ENCODE peak calls at places on chromosomes 4 and X, in eight cellular contexts. J is pancreas, K is K562, I is thoracic aorta, Z is A549, B is Peyer's patch, N is PC-9, O is OCI-LY7. T is an unnamed sample. For H3K9me3 and H3K4me1, the result is how much of the 10 kb centered on the place peaks cover.

GRCh38 chr4:153528705-153529493 is 62.7 kb downstream of the TMEM131L start:
- DNase-seq in N (no peak), I (no peak), Z (no peak), K (peak), J (no peak), B (no peak), O (no peak), T (no peak)

GRCh38 chrX:45295587-45295986 is 94.9 kb upstream of the DIPK2B start:
- DNase-seq in I (no peak), O (no peak), J (no peak), N (peak), B (no peak), K (no peak), Z (no peak), T (no peak)

GRCh38 chr4:2796261-2797187 is 3.6 kb downstream of the SH3BP2 start:
- DNase-seq in K (no peak), O (no peak), B (peak), I (no peak), N (peak), Z (no peak), J (peak), T (no peak)

GRCh38 chr4:100907465-100908454 is 389.9 kb upstream of the EMCN start:
- DNase-seq in B (no peak), Z (no peak), J (no peak), K (no peak), I (no peak), N (peak), O (no peak), T (no peak)

GRCh38 chr4:176565044-176565443 is 227.7 kb downstream of the VEGFC start:
- DNase-seq in B (no peak), Z (no peak), K (no peak), J (no peak), I (no peak), O (no peak), N (no peak), T (no peak)

GRCh38 chr4:59381591-59381990 is 1818.5 kb upstream of the ADGRL3 start:
- DNase-seq in J (no peak), N (no peak), B (no peak), K (no peak), Z (no peak), I (no peak), O (no peak), T (no peak)

GRCh38 chr4:10203851-10204250 is 87.3 kb upstream of the WDR1 start:
- DNase-seq in Z (no peak), B (no peak), I (no peak), N (no peak), O (no peak), J (no peak), K (peak), T (peak)

GRCh38 chr4:15158410-15159091 is 156.3 kb downstream of the CPEB2 start:
- DNase-seq in K (no peak), J (no peak), N (no peak), I (no peak), Z (no peak), O (no peak), B (no peak), T (no peak)

GRCh38 chr4:143338313-143338712 is 1.6 kb downstream of the GAB1 start:
- DNase-seq in N (no peak), O (no peak), I (no peak), Z (no peak), J (no peak), K (no peak), B (no peak), T (no peak)

GRCh38 chr4:163681208-163681821 is 186.8 kb downstream of the TMA16 start:
- DNase-seq in J (no peak), Z (no peak), I (no peak), N (no peak), O (peak), B (no peak), K (peak), T (no peak)

GRCh38 chrX:80747832-80748231 is 61.8 kb downstream of the BRWD3 start:
- DNase-seq in Z (no peak), I (no peak), O (no peak), N (no peak), J (no peak), K (no peak), B (no peak), T (no peak)

GRCh38 chrX:154541896-154542722 is 4.5 kb downstream of the G6PD start:
- DNase-seq in J (no peak), Z (peak), O (no peak), K (peak), I (peak), N (peak), B (no peak), T (peak)

GRCh38 chrX:52933976-52934703 is 24.2 kb downstream of the FAM156A start:
- DNase-seq in B (no peak), K (no peak), N (no peak), I (no peak), Z (no peak), J (no peak), O (peak), T (no peak)

GRCh38 chrX:48961585-48962091 is 4.2 kb upstream of the OTUD5 start:
- DNase-seq in N (no peak), I (no peak), O (peak), Z (no peak), J (no peak), B (no peak), K (peak), T (no peak)

GRCh38 chr4:106806158-106806797 is 229.8 kb downstream of the DKK2 start:
- DNase-seq in N (no peak), O (no peak), K (no peak), Z (no peak), B (no peak), J (no peak), I (no peak), T (no peak)

GRCh38 chr4:48081196-48081595 is 52.9 kb downstream of the TXK start:
- DNase-seq in N (peak), O (no peak), K (no peak), Z (no peak), J (no peak), I (no peak), B (no peak), T (no peak)

GRCh38 chr4:120286813-120287212 is 220.2 kb upstream of the MAD2L1 start:
- DNase-seq in O (no peak), B (no peak), I (no peak), K (no peak), Z (peak), J (no peak), N (no peak), T (no peak)

GRCh38 chr4:122776916-122777315 is 44.4 kb downstream of the BBS12 start:
- DNase-seq in N (no peak), J (no peak), Z (no peak), I (no peak), K (no peak), B (no peak), O (no peak), T (no peak)

GRCh38 chr4:7864685-7865084 is 75.0 kb downstream of the AFAP1 start:
- DNase-seq in B (no peak), O (no peak), Z (no peak), I (no peak), J (no peak), N (no peak), K (no peak), T (no peak)

GRCh38 chr4:10456270-10457254 is 664 bp downstream of the ZNF518B start:
- DNase-seq in K (peak), N (no peak), B (peak), J (peak), Z (peak), O (peak), I (no peak), T (peak)

GRCh38 chrX:31443654-31444053 is 371.8 kb upstream of the FTHL17 start:
- DNase-seq in I (no peak), K (no peak), B (no peak), O (no peak), N (no peak), Z (no peak), J (no peak), T (no peak)

GRCh38 chrX:110428144-110428543 is 69.5 kb downstream of the RTL9 start:
- DNase-seq in B (no peak), K (no peak), J (no peak), O (no peak), Z (no peak), I (no peak), N (peak), T (no peak)

GRCh38 chrX:130401415-130402210 is at the start of gene RBMX2:
- DNase-seq in O (peak), J (peak), B (peak), Z (peak), K (peak), N (peak), I (no peak), T (peak)

GRCh38 chr4:77917601-77918000 is 55.0 kb downstream of the MRPL1 start:
- DNase-seq in I (no peak), K (no peak), N (no peak), J (no peak), Z (no peak), O (peak), B (no peak), T (no peak)

GRCh38 chr4:181952478-181952877 is 290.7 kb upstream of the TENM3 start:
- DNase-seq in O (no peak), K (no peak), I (no peak), N (no peak), B (no peak), J (no peak), Z (peak), T (no peak)

GRCh38 chrX:46628406-46629371 is 55.1 kb downstream of the CHST7 start:
- DNase-seq in O (peak), Z (no peak), B (no peak), I (peak), K (no peak), J (no peak), N (no peak), T (peak)

DNA sequence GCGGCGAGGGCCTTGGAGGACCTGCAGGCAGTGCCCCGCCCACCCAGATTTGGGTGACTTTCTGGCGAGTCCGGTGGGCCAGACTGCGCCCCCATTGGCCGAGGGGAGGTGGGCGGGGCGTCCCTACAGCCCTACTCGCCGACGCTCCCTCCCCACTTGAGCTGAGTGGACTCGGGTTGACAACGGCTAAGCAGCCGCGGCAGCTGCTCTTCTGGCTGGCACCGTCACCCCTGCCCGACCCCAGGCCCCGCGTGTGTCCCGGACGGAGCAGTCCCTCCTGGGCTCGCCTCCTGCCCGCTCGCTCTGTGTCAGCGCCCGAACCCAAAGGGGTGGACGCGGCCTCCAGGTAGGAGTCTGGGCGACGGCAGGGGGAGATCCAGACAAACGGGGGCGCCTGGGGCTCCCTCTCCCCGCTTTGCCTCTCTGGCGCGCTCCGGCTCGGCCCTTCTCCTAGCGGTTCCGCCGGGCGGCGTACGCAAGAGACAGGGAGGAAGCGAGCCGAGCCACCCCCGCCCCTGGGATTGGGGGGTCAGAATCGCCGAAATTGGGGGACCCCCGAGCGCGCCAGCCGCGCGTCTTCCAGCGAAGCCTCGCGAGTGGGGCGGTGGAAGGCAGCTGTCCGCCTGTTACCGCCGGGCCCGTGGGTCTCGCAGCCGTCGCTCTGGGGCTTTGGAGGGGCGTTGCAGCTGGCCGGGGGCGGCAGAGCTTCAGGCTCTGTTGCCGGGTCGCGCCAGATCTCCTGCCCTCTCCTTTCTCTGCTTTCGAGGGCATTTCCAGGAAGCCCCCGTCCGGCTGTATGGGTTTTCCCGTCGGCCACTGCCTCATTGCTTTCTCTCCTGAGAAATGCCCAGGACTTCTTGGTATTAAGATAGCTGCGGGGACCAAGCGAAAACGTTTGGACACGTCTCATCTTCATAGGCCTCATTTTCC is 46.3 kb downstream of the STARD8 start:
- DNase-seq in I (peak), O (no peak), N (no peak), B (peak), Z (no peak), J (peak), K (peak), T (peak)
- H3K4me3 ChIP-seq in I (peak), O (no peak), N (peak), B (peak), Z (no peak), J (peak), K (peak), T (peak)

DNA sequence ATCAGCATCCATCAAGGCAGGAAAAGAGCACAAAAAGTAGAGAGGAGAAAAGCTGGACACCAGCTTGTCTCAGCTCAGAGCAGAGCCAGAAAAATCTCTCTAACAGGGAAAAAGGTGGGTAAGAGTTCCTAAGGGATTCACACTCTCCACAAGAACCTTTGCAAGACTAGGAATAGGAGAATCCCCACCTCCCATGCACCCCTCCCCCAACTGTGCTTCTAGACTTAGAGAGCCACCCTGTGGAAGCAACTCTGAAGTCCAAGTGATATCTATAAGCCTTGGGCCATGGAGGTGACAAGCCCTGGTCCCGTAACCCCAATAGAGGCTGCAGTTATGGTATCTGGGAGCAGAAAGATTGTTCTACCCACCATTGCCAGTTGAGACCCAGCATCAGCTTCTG is 267.6 kb upstream of the MTMR8 start:
- DNase-seq in O (no peak), Z (no peak), J (no peak), B (no peak), K (no peak), I (no peak), N (no peak), T (no peak)
- H3K9me3 ChIP-seq in O (under half), Z (under half), J (under half), B (under half), K (under half), I (under half), N (under half), T (under half)

GRCh38 chr4:139208404-139208945 is 31.5 kb upstream of the ELF2 start:
- DNase-seq in Z (no peak), I (no peak), B (no peak), J (no peak), O (peak), N (no peak), K (no peak), T (no peak)
- H3K4me1 ChIP-seq in Z (under half), I (under half), B (under half), J (under half), O (under half), N (under half), K (under half), T (under half)

DNA sequence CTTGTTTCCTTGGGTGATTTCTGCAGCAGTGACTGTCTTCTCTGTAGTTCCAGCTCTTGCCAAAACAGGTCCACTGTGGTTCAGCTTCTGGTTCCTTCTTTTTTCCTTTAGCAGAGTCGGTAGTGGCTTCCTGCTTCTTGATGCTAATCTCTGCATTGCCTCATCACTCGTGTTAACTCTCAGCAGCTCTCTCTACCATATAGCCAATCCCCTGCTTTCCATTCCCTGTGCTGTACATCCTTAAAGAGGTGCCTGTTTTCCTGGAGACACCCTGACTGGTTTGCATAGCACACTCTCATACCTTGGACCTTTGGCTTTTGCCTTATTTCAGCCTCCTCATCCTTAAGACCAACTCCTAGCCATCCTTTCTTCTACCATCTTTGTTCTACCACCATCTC is 191.2 kb upstream of the LNX1 start:
- DNase-seq in B (no peak), Z (no peak), I (no peak), N (no peak), K (no peak), J (no peak), O (no peak), T (no peak)
- H3K4me3 ChIP-seq in B (no peak), Z (no peak), I (no peak), N (no peak), K (no peak), J (no peak), O (no peak), T (no peak)

GRCh38 chr4:55534306-55534705 is 12.4 kb downstream of the CLOCK start:
- DNase-seq in O (no peak), Z (no peak), B (no peak), J (no peak), I (no peak), K (no peak), N (no peak), T (no peak)
- H3K9me3 ChIP-seq in O (under half), Z (under half), B (under half), J (under half), I (under half), K (under half), N (under half), T (under half)

GRCh38 chr4:71283642-71284257 is 55.1 kb upstream of the SLC4A4 start:
- DNase-seq in O (no peak), J (no peak), I (no peak), K (no peak), N (no peak), Z (no peak), B (no peak), T (no peak)
- H3K4me1 ChIP-seq in O (under half), J (under half), I (under half), K (under half), N (under half), Z (under half), B (under half), T (under half)

GRCh38 chr4:26907731-26908599 is 47.3 kb downstream of the STIM2 start:
- DNase-seq in J (no peak), B (no peak), I (no peak), O (no peak), N (no peak), K (no peak), Z (no peak), T (no peak)
- H3K4me3 ChIP-seq in J (no peak), B (no peak), I (peak), O (no peak), N (no peak), K (no peak), Z (no peak), T (no peak)